ENCODE peak calls at places on chromosomes 4 and X, in seven cellular contexts. Z, K, T, L, Q, Y and W are unnamed samples.

GRCh38 chrX:144896323-144896722 is 351.0 kb upstream of the SPANXN1 start:
- DNase-seq in Z (no peak), K (no peak), T (no peak), L (no peak), Q (no peak), Y (no peak), W (no peak)

GRCh38 chr4:84968936-84969335 is 2.4 kb upstream of the WDFY3 start:
- DNase-seq in Z (no peak), K (no peak), T (no peak), L (no peak), Q (no peak), Y (no peak), W (no peak)

GRCh38 chr4:126291886-126292285 is 977.1 kb downstream of the FAT4 start:
- DNase-seq in Z (no peak), K (no peak), T (no peak), L (no peak), Q (no peak), Y (no peak), W (no peak)

GRCh38 chr4:11605597-11605996 is 176.9 kb upstream of the HS3ST1 start:
- DNase-seq in Z (peak; percentile 45), K (no peak), T (no peak), L (no peak), Q (peak; percentile 71), Y (no peak), W (no peak)

GRCh38 chr4:43835869-43836268 is 612.7 kb downstream of the KCTD8 start:
- DNase-seq in Z (no peak), K (no peak), T (no peak), L (no peak), Q (no peak), Y (no peak), W (no peak)

GRCh38 chr4:127936974-127937373 is 28.0 kb downstream of the MFSD8 start:
- DNase-seq in Z (peak; percentile 22), K (no peak), T (no peak), L (no peak), Q (no peak), Y (no peak), W (no peak)

GRCh38 chr4:133150643-133151300 is 1.7 kb downstream of the PCDH10 start:
- DNase-seq in Z (peak; percentile 12), K (peak; percentile 14), T (no peak), L (no peak), Q (peak; percentile 58), Y (no peak), W (no peak)

GRCh38 chrX:30015440-30015839 is 199.9 kb upstream of the MAGEB2 start:
- DNase-seq in Z (no peak), K (no peak), T (no peak), L (no peak), Q (no peak), Y (no peak), W (no peak)

GRCh38 chr4:70903282-70903603 is 1.1 kb downstream of the MOB1B start:
- DNase-seq in Z (no peak), K (no peak), T (no peak), L (no peak), Q (peak; percentile 63), Y (peak; percentile 25), W (peak; percentile 17)

GRCh38 chr4:1502976-1503375 is 96.7 kb upstream of the NKX1-1 start:
- DNase-seq in Z (no peak), K (no peak), T (peak; percentile 9), L (peak; percentile 28), Q (no peak), Y (no peak), W (peak; percentile 19)

GRCh38 chr4:179325181-179325580 is 1882.9 kb upstream of the AGA start:
- DNase-seq in Z (no peak), K (no peak), T (no peak), L (no peak), Q (no peak), Y (no peak), W (no peak)

GRCh38 chr4:57074753-57075152 is 35.4 kb downstream of the IGFBP7 start:
- DNase-seq in Z (peak; percentile 85), K (peak; percentile 36), T (no peak), L (no peak), Q (no peak), Y (no peak), W (no peak)

GRCh38 chrX:74080165-74080564 is 223.8 kb upstream of the ZCCHC13 start:
- DNase-seq in Z (no peak), K (no peak), T (no peak), L (no peak), Q (no peak), Y (no peak), W (no peak)

GRCh38 chrX:110086916-110087484 is 84.1 kb downstream of the TMEM164 start:
- DNase-seq in Z (peak; percentile 89), K (peak; percentile 94), T (no peak), L (no peak), Q (peak; percentile 71), Y (no peak), W (no peak)

GRCh38 chrX:9374537-9374936 is 90.3 kb upstream of the TBL1X start:
- DNase-seq in Z (peak; percentile 25), K (no peak), T (no peak), L (no peak), Q (no peak), Y (no peak), W (peak; percentile 48)

GRCh38 chr4:24980064-24980690 is 50.6 kb downstream of the LGI2 start:
- DNase-seq in Z (peak; percentile 67), K (peak; percentile 51), T (peak; percentile 56), L (peak; percentile 57), Q (peak; percentile 90), Y (peak; percentile 74), W (peak; percentile 63)

GRCh38 chr4:36043901-36044300 is 200.4 kb downstream of the ARAP2 start:
- DNase-seq in Z (no peak), K (no peak), T (no peak), L (no peak), Q (no peak), Y (no peak), W (no peak)

GRCh38 chr4:174681723-174682300 is 147.2 kb downstream of the GLRA3 start:
- DNase-seq in Z (peak; percentile 24), K (peak; percentile 57), T (no peak), L (no peak), Q (peak; percentile 72), Y (no peak), W (no peak)

GRCh38 chr4:116055857-116056827 is 942.7 kb upstream of the NDST4 start:
- DNase-seq in Z (peak; percentile 6), K (no peak), T (no peak), L (no peak), Q (peak; percentile 13), Y (no peak), W (no peak)

GRCh38 chrX:154815274-154815818 is 10.1 kb upstream of the MPP1 start:
- DNase-seq in Z (peak; percentile 84), K (no peak), T (no peak), L (no peak), Q (peak; percentile 10), Y (no peak), W (no peak)

GRCh38 chr4:56641494-56642051 is 39.5 kb downstream of the HOPX start:
- DNase-seq in Z (peak; percentile 89), K (peak; percentile 55), T (no peak), L (no peak), Q (peak; percentile 87), Y (no peak), W (no peak)

GRCh38 chr4:121726642-121727268 is 30.0 kb upstream of the ANXA5 start:
- DNase-seq in Z (peak; percentile 82), K (peak; percentile 61), T (no peak), L (no peak), Q (peak; percentile 79), Y (peak; percentile 28), W (no peak)

GRCh38 chrX:44651347-44651746 is 108.7 kb upstream of the FUNDC1 start:
- DNase-seq in Z (no peak), K (no peak), T (no peak), L (no peak), Q (no peak), Y (no peak), W (peak; percentile 15)

GRCh38 chr4:173370130-173370476 is 651 bp upstream of the SAP30 start:
- DNase-seq in Z (no peak), K (no peak), T (peak; percentile 88), L (peak; percentile 85), Q (no peak), Y (peak; percentile 62), W (no peak)

GRCh38 chr4:17934286-17934685 is 87.3 kb downstream of the LCORL start:
- DNase-seq in Z (peak; percentile 35), K (no peak), T (no peak), L (no peak), Q (no peak), Y (no peak), W (no peak)

GRCh38 chr4:15037923-15038541 is 35.8 kb downstream of the CPEB2 start:
- DNase-seq in Z (no peak), K (no peak), T (no peak), L (no peak), Q (no peak), Y (no peak), W (no peak)

GRCh38 chr4:67549123-67549522 is 3.8 kb upstream of the CENPC start:
- DNase-seq in Z (peak; percentile 23), K (peak; percentile 29), T (no peak), L (no peak), Q (peak; percentile 59), Y (no peak), W (no peak)

GRCh38 chr4:48216563-48216962 is 53.1 kb downstream of the TEC start:
- DNase-seq in Z (no peak), K (no peak), T (no peak), L (no peak), Q (no peak), Y (no peak), W (no peak)

GRCh38 chr4:48215977-48216376 is 53.7 kb downstream of the TEC start:
- DNase-seq in Z (no peak), K (no peak), T (no peak), L (no peak), Q (no peak), Y (no peak), W (no peak)

DNA sequence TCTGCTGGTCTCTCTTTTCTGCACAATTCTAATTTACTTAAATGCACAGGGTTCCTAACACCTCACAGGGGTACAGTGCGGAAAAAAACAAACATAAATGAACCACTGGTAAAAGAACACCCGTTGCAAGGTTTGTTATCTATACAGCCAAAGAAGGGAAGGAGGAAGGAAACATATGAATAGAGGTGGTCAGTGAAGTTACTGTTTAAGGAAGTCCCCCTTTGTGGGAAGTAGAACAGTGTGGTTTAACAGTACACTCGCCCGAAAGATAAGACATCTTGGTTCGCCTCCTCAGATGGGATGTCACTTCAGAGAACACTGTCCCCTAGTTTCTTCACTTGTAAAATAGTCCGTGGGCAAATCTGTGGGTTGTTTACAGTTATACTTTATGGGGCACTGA is 57.5 kb downstream of the TEC start:
- DNase-seq in Z (no peak), K (no peak), T (no peak), L (no peak), Q (no peak), Y (no peak), W (no peak)
- H3K4me3 ChIP-seq in Z (no peak overlapping the region), K (no peak overlapping the region), T (no peak overlapping the region), L (no peak overlapping the region), Q (no peak overlapping the region), Y (no peak overlapping the region), W (no peak overlapping the region)

GRCh38 chr4:184351560-184352451 is 122.5 kb downstream of the IRF2 start:
- DNase-seq in Z (no peak), K (no peak), T (no peak), L (no peak), Q (no peak), Y (no peak), W (no peak)
- H3K27ac ChIP-seq in Z (no peak overlapping the region), K (no peak overlapping the region), T (no peak overlapping the region), L (no peak overlapping the region), Q (no peak overlapping the region), Y (no peak overlapping the region), W (no peak overlapping the region)

GRCh38 chrX:21905209-21905735 is 35.2 kb upstream of the SMS start:
- DNase-seq in Z (no peak), K (no peak), T (no peak), L (no peak), Q (no peak), Y (no peak), W (no peak)
- H3K4me3 ChIP-seq in Z (no peak overlapping the region), K (no peak overlapping the region), T (no peak overlapping the region), L (no peak overlapping the region), Q (no peak overlapping the region), Y (no peak overlapping the region), W (no peak overlapping the region)

GRCh38 chr4:80173841-80174240 is 23.5 kb upstream of the PRDM8 start:
- DNase-seq in Z (no peak), K (no peak), T (no peak), L (no peak), Q (no peak), Y (no peak), W (no peak)
- H3K27ac ChIP-seq in Z (no peak overlapping the region), K (no peak overlapping the region), T (no peak overlapping the region), L (no peak overlapping the region), Q (peak overlapping the region; percentile 48), Y (no peak overlapping the region), W (no peak overlapping the region)